ENCODE peak calls at places on chromosomes 3 and 15, in seven cellular contexts. O is EL; U is astrocyte of the spinal cord; Q is uterus; N is GM10248; K is activated CD8-positive, alpha-beta memory T cell treated with anti-CD3 and anti-CD28 coated beads for 1 hour; P is NCI-H1105. X is an unnamed sample.

GRCh38 chr15:66703540-66703941 is 1.5 kb downstream of the SMAD6 start:
- DNase-seq in O (peak), U (no peak), Q (peak), N (peak), K (no peak), P (peak), X (no peak)

GRCh38 chr15:76177491-76178040 is 117.8 kb downstream of the TMEM266 start:
- DNase-seq in O (peak), U (no peak), Q (no peak), N (no peak), K (no peak), P (no peak), X (no peak)

GRCh38 chr3:50336452-50337174 is 4.0 kb downstream of the RASSF1 start:
- DNase-seq in O (no peak), U (no peak), Q (no peak), N (no peak), K (no peak), P (no peak), X (peak)

GRCh38 chr3:102741105-102741504 is 306.3 kb downstream of the ZPLD1 start:
- DNase-seq in O (no peak), U (no peak), Q (no peak), N (no peak), K (no peak), P (no peak), X (no peak)

GRCh38 chr3:147958754-147959153 is 549.6 kb downstream of the ZIC1 start:
- DNase-seq in O (no peak), U (peak), Q (no peak), N (no peak), K (no peak), P (no peak), X (no peak)

GRCh38 chr3:120040813-120041377 is 53.4 kb downstream of the GSK3B start:
- DNase-seq in O (no peak), U (no peak), Q (no peak), N (no peak), K (no peak), P (no peak), X (no peak)

GRCh38 chr3:79245295-79246138 is 522.3 kb downstream of the ROBO1 start:
- DNase-seq in O (no peak), U (no peak), Q (no peak), N (no peak), K (no peak), P (no peak), X (no peak)

GRCh38 chr3:115154611-115155010 is 7.5 kb upstream of the ZBTB20 start:
- DNase-seq in O (no peak), U (no peak), Q (no peak), N (no peak), K (no peak), P (no peak), X (no peak)

GRCh38 chr3:133927543-133928066 is 31.9 kb upstream of the RAB6B start:
- DNase-seq in O (peak), U (peak), Q (peak), N (peak), K (peak), P (no peak), X (peak)

GRCh38 chr3:57797701-57798487 is 41.8 kb downstream of the SLMAP start:
- DNase-seq in O (no peak), U (no peak), Q (no peak), N (no peak), K (no peak), P (no peak), X (no peak)

GRCh38 chr3:186929186-186929585 is 1.1 kb upstream of the ST6GAL1 start:
- DNase-seq in O (no peak), U (no peak), Q (no peak), N (no peak), K (no peak), P (no peak), X (peak)

GRCh38 chr3:12904951-12905315 is 63.6 kb upstream of the RPL32 start:
- DNase-seq in O (no peak), U (no peak), Q (no peak), N (no peak), K (no peak), P (no peak), X (no peak)

GRCh38 chr3:172201136-172201989 is 162.0 kb downstream of the FNDC3B start:
- DNase-seq in O (peak), U (peak), Q (peak), N (no peak), K (no peak), P (peak), X (peak)

X was measured in endothelial cell of umbilical vein.